ENCODE peak calls at places on chromosomes 3 and 15, in five cellular contexts. One of them, this sample, is unnamed.

GRCh38 chr15:63494406-63494805 is 10.0 kb upstream of the USP3 start:
- DNase-seq in Peyer's patch: no peak
- DNase-seq in lower leg skin: no peak
- DNase-seq in HL-60: no peak
- DNase-seq in psoas muscle: no peak
- DNase-seq in this sample: no peak

GRCh38 chr3:42755681-42756578 is 17.1 kb downstream of the CCDC13 start:
- DNase-seq in Peyer's patch: peak
- DNase-seq in lower leg skin: peak
- DNase-seq in HL-60: no peak
- DNase-seq in psoas muscle: no peak
- DNase-seq in this sample: peak

GRCh38 chr3:149662240-149662887 is 4.5 kb upstream of the WWTR1 start:
- DNase-seq in Peyer's patch: no peak
- DNase-seq in lower leg skin: no peak
- DNase-seq in HL-60: no peak
- DNase-seq in psoas muscle: no peak
- DNase-seq in this sample: no peak

GRCh38 chr15:42090375-42090774 is 4.0 kb downstream of the PLA2G4D start:
- DNase-seq in Peyer's patch: no peak
- DNase-seq in lower leg skin: peak
- DNase-seq in HL-60: no peak
- DNase-seq in psoas muscle: no peak
- DNase-seq in this sample: no peak

GRCh38 chr15:59997070-59997701 is 6.9 kb upstream of the FOXB1 start:
- DNase-seq in Peyer's patch: peak
- DNase-seq in lower leg skin: no peak
- DNase-seq in HL-60: no peak
- DNase-seq in psoas muscle: no peak
- DNase-seq in this sample: peak

GRCh38 chr15:33737687-33738606 is 230.3 kb upstream of the CHRM5 start:
- DNase-seq in Peyer's patch: no peak
- DNase-seq in lower leg skin: no peak
- DNase-seq in HL-60: no peak
- DNase-seq in psoas muscle: no peak
- DNase-seq in this sample: peak

GRCh38 chr15:27418729-27419128 is 447.7 kb downstream of the GABRG3 start:
- DNase-seq in Peyer's patch: no peak
- DNase-seq in lower leg skin: no peak
- DNase-seq in HL-60: no peak
- DNase-seq in psoas muscle: no peak
- DNase-seq in this sample: no peak

GRCh38 chr3:101944308-101944707 is 95.0 kb downstream of the NFKBIZ start:
- DNase-seq in Peyer's patch: no peak
- DNase-seq in lower leg skin: no peak
- DNase-seq in HL-60: no peak
- DNase-seq in psoas muscle: no peak
- DNase-seq in this sample: no peak

GRCh38 chr3:4907647-4908046 is 71.6 kb upstream of the BHLHE40 start:
- DNase-seq in Peyer's patch: no peak
- DNase-seq in lower leg skin: no peak
- DNase-seq in HL-60: no peak
- DNase-seq in psoas muscle: no peak
- DNase-seq in this sample: no peak

GRCh38 chr3:197749315-197749600 is 425 bp upstream of the FYTTD1 start:
- DNase-seq in Peyer's patch: no peak
- DNase-seq in lower leg skin: no peak
- DNase-seq in HL-60: no peak
- DNase-seq in psoas muscle: no peak
- DNase-seq in this sample: peak

GRCh38 chr3:78659386-78659987 is 1108.3 kb downstream of the ROBO1 start:
- DNase-seq in Peyer's patch: no peak
- DNase-seq in lower leg skin: no peak
- DNase-seq in HL-60: no peak
- DNase-seq in psoas muscle: no peak
- DNase-seq in this sample: peak

GRCh38 chr3:171715155-171715554 is 95.1 kb downstream of the PLD1 start:
- DNase-seq in Peyer's patch: no peak
- DNase-seq in lower leg skin: no peak
- DNase-seq in HL-60: no peak
- DNase-seq in psoas muscle: no peak
- DNase-seq in this sample: no peak

GRCh38 chr3:43285644-43286043 is 696 bp upstream of the SNRK start:
- DNase-seq in Peyer's patch: no peak
- DNase-seq in lower leg skin: no peak
- DNase-seq in HL-60: no peak
- DNase-seq in psoas muscle: no peak
- DNase-seq in this sample: no peak

GRCh38 chr3:148233403-148233802 is 464.3 kb upstream of the AGTR1 start:
- DNase-seq in Peyer's patch: no peak
- DNase-seq in lower leg skin: no peak
- DNase-seq in HL-60: no peak
- DNase-seq in psoas muscle: no peak
- DNase-seq in this sample: peak

GRCh38 chr3:38040400-38040799 is 1.4 kb downstream of the DLEC1 start:
- DNase-seq in Peyer's patch: no peak
- DNase-seq in lower leg skin: no peak
- DNase-seq in HL-60: no peak
- DNase-seq in psoas muscle: no peak
- DNase-seq in this sample: no peak

GRCh38 chr3:172530101-172530561 is 6.9 kb upstream of the TNFSF10 start:
- DNase-seq in Peyer's patch: no peak
- DNase-seq in lower leg skin: no peak
- DNase-seq in HL-60: no peak
- DNase-seq in psoas muscle: no peak
- DNase-seq in this sample: no peak

GRCh38 chr15:66249623-66250174 is 3.9 kb downstream of the MEGF11 start:
- DNase-seq in Peyer's patch: no peak
- DNase-seq in lower leg skin: no peak
- DNase-seq in HL-60: no peak
- DNase-seq in psoas muscle: no peak
- DNase-seq in this sample: no peak

GRCh38 chr3:142680710-142681109 is 43.1 kb upstream of the TRPC1 start:
- DNase-seq in Peyer's patch: no peak
- DNase-seq in lower leg skin: no peak
- DNase-seq in HL-60: no peak
- DNase-seq in psoas muscle: no peak
- DNase-seq in this sample: no peak

GRCh38 chr15:52193791-52194190 is 2.6 kb upstream of the GNB5 start:
- DNase-seq in Peyer's patch: no peak
- DNase-seq in lower leg skin: no peak
- DNase-seq in HL-60: no peak
- DNase-seq in psoas muscle: no peak
- DNase-seq in this sample: no peak

GRCh38 chr3:173933113-173933512 is 535.6 kb downstream of the NLGN1 start:
- DNase-seq in Peyer's patch: no peak
- DNase-seq in lower leg skin: no peak
- DNase-seq in HL-60: no peak
- DNase-seq in psoas muscle: no peak
- DNase-seq in this sample: no peak

GRCh38 chr3:157046520-157046919 is 113.4 kb downstream of the CCNL1 start:
- DNase-seq in Peyer's patch: no peak
- DNase-seq in lower leg skin: no peak
- DNase-seq in HL-60: no peak
- DNase-seq in psoas muscle: no peak
- DNase-seq in this sample: no peak

GRCh38 chr3:29331830-29332637 is 51.2 kb downstream of the RBMS3 start:
- DNase-seq in Peyer's patch: no peak
- DNase-seq in lower leg skin: no peak
- DNase-seq in HL-60: no peak
- DNase-seq in psoas muscle: no peak
- DNase-seq in this sample: peak

GRCh38 chr3:111761309-111761795 is 97.7 kb upstream of the PHLDB2 start:
- DNase-seq in Peyer's patch: no peak
- DNase-seq in lower leg skin: no peak
- DNase-seq in HL-60: no peak
- DNase-seq in psoas muscle: no peak
- DNase-seq in this sample: peak

GRCh38 chr3:43394071-43394501 is 107.7 kb downstream of the SNRK start:
- DNase-seq in Peyer's patch: no peak
- DNase-seq in lower leg skin: peak
- DNase-seq in HL-60: no peak
- DNase-seq in psoas muscle: peak
- DNase-seq in this sample: no peak

GRCh38 chr3:131174752-131175151 is 148.1 kb downstream of the NEK11 start:
- DNase-seq in Peyer's patch: no peak
- DNase-seq in lower leg skin: no peak
- DNase-seq in HL-60: no peak
- DNase-seq in psoas muscle: no peak
- DNase-seq in this sample: peak

GRCh38 chr3:11770477-11771381 is 76.0 kb downstream of the TAMM41 start:
- DNase-seq in Peyer's patch: peak
- DNase-seq in lower leg skin: peak
- DNase-seq in HL-60: peak
- DNase-seq in psoas muscle: peak
- DNase-seq in this sample: peak
- H3K4me3 ChIP-seq in Peyer's patch: peak
- H3K4me3 ChIP-seq in lower leg skin: no peak
- H3K4me3 ChIP-seq in HL-60: no peak
- H3K4me3 ChIP-seq in psoas muscle: no peak
- H3K4me3 ChIP-seq in this sample: no peak

DNA sequence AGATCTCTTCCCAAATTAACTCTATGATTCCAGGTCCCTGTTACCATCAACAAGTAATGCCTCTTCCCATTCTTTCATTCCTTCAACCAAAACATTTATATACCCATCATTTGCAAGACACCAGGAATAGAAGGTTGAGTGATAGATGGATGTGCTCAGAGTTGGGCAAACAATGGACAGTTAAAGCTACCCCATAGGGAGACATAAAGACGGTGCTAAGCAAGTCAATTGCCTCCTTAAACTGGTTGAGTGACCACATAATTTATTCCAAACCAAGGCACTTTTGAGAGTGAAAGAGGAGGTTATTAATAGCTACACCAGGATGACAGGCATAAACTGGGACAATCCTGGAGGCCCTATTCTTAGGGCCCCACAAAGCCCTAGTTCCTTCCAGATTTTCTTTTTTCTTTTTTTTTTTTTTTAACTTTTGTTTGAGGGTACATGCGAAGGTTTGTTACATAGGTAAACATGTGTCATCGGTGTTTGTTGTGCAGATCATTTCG is 21.4 kb upstream of the DYNC1LI1 start:
- DNase-seq in Peyer's patch: no peak
- DNase-seq in lower leg skin: no peak
- DNase-seq in HL-60: no peak
- DNase-seq in psoas muscle: no peak
- DNase-seq in this sample: peak
- H3K4me3 ChIP-seq in Peyer's patch: no peak
- H3K4me3 ChIP-seq in lower leg skin: no peak
- H3K4me3 ChIP-seq in HL-60: no peak
- H3K4me3 ChIP-seq in psoas muscle: no peak
- H3K4me3 ChIP-seq in this sample: no peak

DNA sequence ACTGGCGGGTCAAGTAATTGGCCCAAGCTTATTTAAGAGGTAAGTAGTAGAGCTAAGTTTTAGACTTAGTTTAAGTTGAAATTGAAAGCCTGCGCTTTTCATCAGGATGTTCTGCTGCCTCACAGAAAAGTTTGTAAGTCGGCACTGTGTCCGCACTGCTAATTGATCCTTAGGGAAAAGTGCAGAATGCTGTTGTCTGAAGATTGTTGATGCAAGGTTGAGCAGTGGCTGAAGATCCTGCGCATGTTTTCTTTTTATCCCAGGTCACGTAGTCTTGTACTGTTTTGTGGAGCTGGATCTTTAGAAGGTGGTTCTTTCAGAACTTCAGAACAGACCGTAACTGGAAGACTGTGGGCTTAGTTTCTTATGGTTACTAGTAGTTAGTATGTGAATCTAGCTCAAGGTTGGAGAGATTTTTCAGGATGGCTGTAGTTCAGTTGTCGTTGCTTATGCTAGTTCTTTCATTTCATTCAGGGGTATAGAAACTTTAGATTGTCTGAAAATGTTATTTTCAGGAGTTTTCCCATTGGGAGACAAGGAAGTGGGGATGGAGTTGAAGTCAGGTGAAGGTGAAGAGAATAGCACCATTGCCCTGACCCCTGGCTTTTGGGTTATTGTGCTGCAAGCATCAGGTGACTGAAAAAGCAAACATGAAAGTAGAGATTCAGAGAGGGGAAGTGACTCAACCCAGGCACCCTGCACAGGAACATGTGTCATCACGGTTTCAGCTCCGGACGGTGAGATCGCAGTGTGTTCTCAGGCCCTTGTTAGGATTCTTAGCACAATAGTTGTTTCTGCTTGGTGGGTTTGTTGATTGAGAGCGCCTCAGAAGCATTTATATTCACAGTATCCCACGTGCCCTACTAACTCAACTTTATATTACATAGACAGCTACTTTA is 32.8 kb downstream of the AKAP13 start:
- DNase-seq in Peyer's patch: no peak
- DNase-seq in lower leg skin: peak
- DNase-seq in HL-60: peak
- DNase-seq in psoas muscle: peak
- DNase-seq in this sample: no peak
- H3K4me3 ChIP-seq in Peyer's patch: no peak
- H3K4me3 ChIP-seq in lower leg skin: no peak
- H3K4me3 ChIP-seq in HL-60: no peak
- H3K4me3 ChIP-seq in psoas muscle: no peak
- H3K4me3 ChIP-seq in this sample: no peak

GRCh38 chr3:195443391-195443989 is 670 bp upstream of the ACAP2 start:
- DNase-seq in Peyer's patch: no peak
- DNase-seq in lower leg skin: peak
- DNase-seq in HL-60: no peak
- DNase-seq in psoas muscle: no peak
- DNase-seq in this sample: no peak
- H3K4me3 ChIP-seq in Peyer's patch: peak
- H3K4me3 ChIP-seq in lower leg skin: no peak
- H3K4me3 ChIP-seq in HL-60: peak
- H3K4me3 ChIP-seq in psoas muscle: peak
- H3K4me3 ChIP-seq in this sample: no peak

GRCh38 chr15:78950906-78951840 is 6.3 kb upstream of the CTSH start:
- DNase-seq in Peyer's patch: no peak
- DNase-seq in lower leg skin: no peak
- DNase-seq in HL-60: no peak
- DNase-seq in psoas muscle: no peak
- DNase-seq in this sample: peak
- H3K4me3 ChIP-seq in Peyer's patch: no peak
- H3K4me3 ChIP-seq in lower leg skin: no peak
- H3K4me3 ChIP-seq in HL-60: no peak
- H3K4me3 ChIP-seq in psoas muscle: no peak
- H3K4me3 ChIP-seq in this sample: no peak

DNA sequence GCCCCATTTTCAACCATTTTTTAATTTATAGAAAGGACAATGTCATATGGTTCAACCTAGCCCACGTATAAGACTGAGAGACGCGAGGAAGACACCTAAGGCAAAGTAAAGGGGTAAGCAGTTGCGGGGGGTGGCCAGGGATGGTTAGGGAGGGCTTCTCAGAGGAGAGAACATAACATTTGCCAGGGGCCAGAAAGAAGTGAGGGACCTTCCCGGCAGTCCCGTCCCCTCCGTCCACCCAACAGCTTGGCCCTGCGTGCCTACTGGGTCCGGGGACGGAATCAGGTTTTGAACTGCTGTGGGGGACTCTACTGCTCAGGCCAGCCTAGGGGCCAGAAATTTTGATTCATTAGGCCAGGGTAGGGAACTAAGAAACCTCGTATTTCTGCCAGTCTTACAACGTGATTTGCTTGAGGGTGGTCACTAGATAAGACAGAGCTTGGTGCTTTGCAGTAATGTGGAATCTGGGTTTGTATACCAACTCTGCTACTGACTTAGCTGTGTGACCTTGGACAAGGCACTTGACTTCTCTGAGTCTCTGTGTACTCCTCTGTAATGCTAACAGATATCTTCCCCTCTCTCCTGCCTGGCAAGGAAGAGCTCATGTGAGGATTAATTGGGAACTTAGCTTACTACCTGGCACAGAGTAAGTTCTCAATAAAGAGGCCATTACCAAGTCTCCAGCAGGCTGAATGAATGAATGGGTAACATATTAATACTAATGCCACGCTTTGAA is 734 bp upstream of the SLC6A20 start:
- DNase-seq in Peyer's patch: no peak
- DNase-seq in lower leg skin: peak
- DNase-seq in HL-60: no peak
- DNase-seq in psoas muscle: no peak
- DNase-seq in this sample: no peak
- H3K4me3 ChIP-seq in Peyer's patch: peak
- H3K4me3 ChIP-seq in lower leg skin: no peak
- H3K4me3 ChIP-seq in HL-60: no peak
- H3K4me3 ChIP-seq in psoas muscle: peak
- H3K4me3 ChIP-seq in this sample: peak